ENCODE peak calls at places on chromosomes 6 and 20, in five cellular contexts. M is OCI-LY7, T is MM.1S, P is HCT116, E is astrocyte. I is an unnamed sample. For H4K20me1, the result is how much of the 10 kb centered on the place peaks cover.

GRCh38 chr6:113857565-113858066 is 471 bp downstream of the MARCKS start:
- DNase-seq in M (no peak), E (no peak), T (peak), P (no peak), I (no peak)

GRCh38 chr6:168109171-168109570 is 30.2 kb upstream of the FRMD1 start:
- DNase-seq in P (no peak), T (no peak), E (no peak), M (no peak), I (no peak)

GRCh38 chr20:20503788-20504528 is 136.1 kb downstream of the INSM1 start:
- DNase-seq in P (no peak), E (no peak), M (no peak), T (no peak), I (no peak)

GRCh38 chr20:25009218-25010145 is 16.9 kb upstream of the APMAP start:
- DNase-seq in M (no peak), T (no peak), P (no peak), E (peak), I (no peak)

GRCh38 chr20:57698191-57698866 is 11.5 kb downstream of the PMEPA1 start:
- DNase-seq in E (peak), T (no peak), M (no peak), P (peak), I (no peak)

GRCh38 chr6:107154131-107154906 is 39.0 kb upstream of the BEND3 start:
- DNase-seq in T (no peak), P (no peak), M (no peak), E (peak), I (no peak)

GRCh38 chr6:56168601-56169000 is 78.8 kb downstream of the COL21A1 start:
- DNase-seq in E (no peak), P (no peak), M (no peak), T (no peak), I (no peak)

GRCh38 chr6:115004204-115004603 is 661.4 kb upstream of the HS3ST5 start:
- DNase-seq in M (no peak), T (no peak), E (no peak), P (no peak), I (no peak)

GRCh38 chr6:109671721-109672120 is 19.3 kb downstream of the AK9 start:
- DNase-seq in M (no peak), P (no peak), T (no peak), E (peak), I (no peak)

GRCh38 chr6:170535002-170535401 is 18.1 kb downstream of the PSMB1 start:
- DNase-seq in M (no peak), T (no peak), P (no peak), E (no peak), I (no peak)

GRCh38 chr6:170532867-170533488 is 20.1 kb downstream of the PSMB1 start:
- DNase-seq in T (no peak), E (peak), M (no peak), P (no peak), I (no peak)

GRCh38 chr6:170529839-170530520 is 23.1 kb downstream of the PSMB1 start:
- DNase-seq in P (peak), M (peak), T (peak), E (peak), I (peak)

GRCh38 chr6:170537329-170537728 is 15.8 kb downstream of the PSMB1 start:
- DNase-seq in T (no peak), P (no peak), E (no peak), M (no peak), I (no peak)

GRCh38 chr6:170533792-170534191 is 19.3 kb downstream of the PSMB1 start:
- DNase-seq in E (no peak), M (no peak), T (no peak), P (no peak), I (no peak)
- H4K20me1 ChIP-seq in E (under half), M (under half), T (under half), P (under half), I (under half)

GRCh38 chr20:35710884-35711587 is 11.8 kb downstream of the ROMO1 start:
- DNase-seq in E (no peak), T (no peak), P (no peak), M (no peak), I (no peak)

GRCh38 chr20:35711588-35712209 is 12.5 kb downstream of the ROMO1 start:
- DNase-seq in M (no peak), E (no peak), P (no peak), T (no peak), I (no peak)

GRCh38 chr20:35710039-35710438 is 10.8 kb downstream of the ROMO1 start:
- DNase-seq in M (no peak), P (no peak), T (no peak), E (no peak), I (no peak)

GRCh38 chr20:35709269-35709668 is 10.1 kb downstream of the ROMO1 start:
- DNase-seq in E (no peak), P (no peak), T (no peak), M (no peak), I (no peak)

GRCh38 chr20:35708502-35708901 is 9.3 kb downstream of the ROMO1 start:
- DNase-seq in M (no peak), P (no peak), E (no peak), T (no peak), I (no peak)
- H4K20me1 ChIP-seq in M (under half), P (half or more), E (half or more), T (under half), I (half or more)

GRCh38 chr6:136710877-136711552 is 81.3 kb downstream of the MAP3K5 start:
- DNase-seq in P (no peak), T (no peak), M (no peak), E (no peak), I (no peak)
- H4K20me1 ChIP-seq in P (under half), T (under half), M (under half), E (under half), I (under half)

GRCh38 chr6:161080263-161080970 is 88.8 kb downstream of the MAP3K4 start:
- DNase-seq in T (no peak), M (no peak), E (no peak), P (no peak), I (no peak)

GRCh38 chr6:161079566-161080262 is 88.1 kb downstream of the MAP3K4 start:
- DNase-seq in M (no peak), T (no peak), P (no peak), E (peak), I (no peak)

GRCh38 chr6:161073940-161074339 is 82.4 kb downstream of the MAP3K4 start:
- DNase-seq in E (no peak), T (no peak), P (no peak), M (no peak), I (no peak)

GRCh38 chr6:161074496-161075140 is 83.0 kb downstream of the MAP3K4 start:
- DNase-seq in P (no peak), M (no peak), E (no peak), T (no peak), I (no peak)

GRCh38 chr6:161076211-161076677 is 84.7 kb downstream of the MAP3K4 start:
- DNase-seq in T (no peak), E (no peak), M (no peak), P (no peak), I (no peak)
- H4K20me1 ChIP-seq in T (under half), E (under half), M (under half), P (under half), I (under half)

GRCh38 chr20:37198962-37199660 is 19.8 kb upstream of the MROH8 start:
- DNase-seq in P (no peak), E (no peak), M (no peak), T (no peak), I (no peak)
- H4K20me1 ChIP-seq in P (under half), E (half or more), M (under half), T (under half), I (half or more)

DNA sequence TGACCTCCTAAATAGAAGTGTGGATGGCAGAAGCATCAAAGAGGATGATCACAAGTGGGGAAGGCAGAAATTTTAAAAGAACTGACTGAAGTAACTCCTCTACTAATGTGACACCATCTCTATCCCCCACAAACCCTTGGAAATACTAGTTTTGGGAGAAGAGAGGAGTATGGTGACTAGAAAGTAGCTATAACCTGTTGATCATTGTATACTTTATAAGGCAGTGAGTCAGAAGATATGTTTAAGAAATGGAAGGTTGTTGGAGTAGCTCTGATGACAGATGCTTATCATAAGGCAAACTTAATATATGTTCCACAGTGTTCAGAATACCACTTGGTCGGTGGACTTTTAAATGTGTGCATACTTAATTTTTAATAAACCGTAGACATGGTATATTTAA is 116.6 kb downstream of the ZFAND3 start:
- DNase-seq in T (no peak), E (no peak), P (no peak), M (no peak), I (no peak)
- H4K20me1 ChIP-seq in T (under half), E (half or more), P (under half), M (under half), I (under half)

GRCh38 chr20:62845416-62845815 is 16.2 kb downstream of the TCFL5 start:
- DNase-seq in T (no peak), E (no peak), P (no peak), M (no peak), I (no peak)
- H4K20me1 ChIP-seq in T (under half), E (under half), P (under half), M (under half), I (under half)

GRCh38 chr20:1443085-1443484 is 23.6 kb downstream of the NSFL1C start:
- DNase-seq in T (no peak), P (no peak), E (no peak), M (no peak), I (no peak)

GRCh38 chr20:1440024-1440423 is 26.6 kb downstream of the NSFL1C start:
- DNase-seq in E (no peak), M (peak), P (peak), T (no peak), I (peak)

GRCh38 chr20:1438361-1438760 is 28.3 kb downstream of the NSFL1C start:
- DNase-seq in T (no peak), P (no peak), M (no peak), E (no peak), I (no peak)

GRCh38 chr20:1442304-1442703 is 24.3 kb downstream of the NSFL1C start:
- DNase-seq in M (no peak), E (no peak), T (no peak), P (no peak), I (no peak)

DNA sequence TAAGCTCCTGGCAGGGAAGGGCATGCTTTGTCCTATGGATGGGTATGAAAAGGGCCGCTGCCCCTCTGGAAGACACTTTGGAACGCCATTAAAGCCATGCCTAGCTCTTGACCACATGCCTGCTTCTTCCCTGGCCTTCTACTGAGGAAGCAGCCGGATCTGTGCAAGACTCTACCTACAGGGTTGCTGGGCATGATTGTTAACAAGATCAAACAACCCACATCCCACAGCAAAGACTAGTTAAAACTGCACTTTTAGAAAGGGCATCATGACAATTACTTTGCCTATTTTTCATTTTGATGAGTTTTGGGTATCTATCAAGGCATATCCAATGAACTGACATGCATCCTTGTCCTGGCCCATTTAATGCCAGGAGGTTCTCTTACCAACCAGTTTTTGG is 25.5 kb downstream of the NSFL1C start:
- DNase-seq in P (no peak), E (no peak), M (no peak), T (no peak), I (no peak)
- H4K20me1 ChIP-seq in P (under half), E (under half), M (under half), T (under half), I (under half)

I was measured in DND-41.